ENCODE peak calls at places on chromosomes 2 and 18, in six cellular contexts. C is endothelial cell; Q is stimulated activated naive CD4-positive, alpha-beta T cell; T is naive thymus-derived CD4-positive, alpha-beta T cell; D is naive B cell; R is transverse colon. Z is an unnamed sample.

GRCh38 chr18:23585007-23585871 is 1.1 kb downstream of the NPC1 start:
- DNase-seq in C (peak), Q (no peak), R (peak), T (no peak), D (peak), Z (no peak)

GRCh38 chr2:68878753-68879152 is 7.6 kb upstream of the BMP10 start:
- DNase-seq in D (no peak), T (no peak), Q (no peak), R (no peak), C (no peak), Z (no peak)

GRCh38 chr2:88765154-88765948 is 73.9 kb downstream of the RPIA start:
- DNase-seq in R (peak), C (peak), T (peak), D (peak), Q (peak), Z (peak)

GRCh38 chr18:26549103-26549485 is 741 bp upstream of the KCTD1 start:
- DNase-seq in C (no peak), D (no peak), T (no peak), Q (no peak), R (peak), Z (no peak)

GRCh38 chr18:32111706-32112105 is 20.0 kb downstream of the RNF138 start:
- DNase-seq in C (no peak), T (no peak), R (no peak), D (no peak), Q (no peak), Z (no peak)

GRCh38 chr2:104332733-104333132 is 521.2 kb upstream of the POU3F3 start:
- DNase-seq in Q (no peak), C (no peak), D (no peak), T (no peak), R (no peak), Z (no peak)

GRCh38 chr2:9658972-9659371 is 28.2 kb upstream of the YWHAQ start:
- DNase-seq in D (no peak), T (no peak), R (no peak), Q (no peak), C (no peak), Z (no peak)

GRCh38 chr18:23921716-23922285 is 92.8 kb upstream of the TTC39C start:
- DNase-seq in C (no peak), R (no peak), D (no peak), Q (no peak), T (no peak), Z (no peak)

GRCh38 chr2:143473206-143473605 is 344.0 kb downstream of the ARHGAP15 start:
- DNase-seq in Q (no peak), D (no peak), T (no peak), C (no peak), R (no peak), Z (no peak)

GRCh38 chr2:40276076-40276475 is 175.8 kb downstream of the SLC8A1 start:
- DNase-seq in C (no peak), D (no peak), T (no peak), R (no peak), Q (no peak), Z (no peak)

GRCh38 chr2:119366161-119366648 is 429 bp downstream of the C2orf76 start:
- DNase-seq in T (no peak), C (no peak), R (peak), Q (no peak), D (no peak), Z (no peak)

GRCh38 chr2:112839407-112840067 is 3.0 kb upstream of the IL1B start:
- DNase-seq in D (no peak), C (no peak), Q (no peak), R (no peak), T (no peak), Z (no peak)

GRCh38 chr2:216578325-216578724 is 54.9 kb upstream of the IGFBP2 start:
- DNase-seq in D (no peak), R (no peak), T (no peak), Q (no peak), C (no peak), Z (no peak)

GRCh38 chr2:177211602-177212105 is 940 bp upstream of the HNRNPA3 start:
- DNase-seq in Q (no peak), T (no peak), C (no peak), D (no peak), R (no peak), Z (no peak)

GRCh38 chr2:237091779-237092436 is 6.2 kb downstream of the COPS8 start:
- DNase-seq in C (no peak), D (no peak), T (no peak), Q (no peak), R (no peak), Z (no peak)

GRCh38 chr2:79776461-79777146 is 263.8 kb downstream of the CTNNA2 start:
- DNase-seq in C (no peak), T (no peak), D (no peak), Q (no peak), R (no peak), Z (no peak)

GRCh38 chr2:205166749-205167148 is 515.6 kb upstream of the NRP2 start:
- DNase-seq in T (no peak), D (no peak), Q (no peak), C (no peak), R (no peak), Z (no peak)

GRCh38 chr2:172945511-172945850 is 130.2 kb upstream of the MAP3K20 start:
- DNase-seq in D (no peak), C (no peak), T (no peak), Q (no peak), R (no peak), Z (no peak)

GRCh38 chr18:13335903-13336302 is 117.3 kb downstream of the LDLRAD4 start:
- DNase-seq in R (no peak), T (no peak), C (no peak), D (no peak), Q (no peak), Z (no peak)

GRCh38 chr18:69559604-69560003 is 158.9 kb downstream of the DOK6 start:
- DNase-seq in C (no peak), T (no peak), R (no peak), D (no peak), Q (no peak), Z (no peak)

GRCh38 chr2:38075436-38076249 is at the start of gene CYP1B1:
- DNase-seq in T (no peak), D (no peak), Q (no peak), R (no peak), C (no peak), Z (no peak)

Z was measured in CD4-positive, CD25-positive, alpha-beta regulatory T cell.